ENCODE peak calls at places on chromosomes 11 and 22, in six cellular contexts. Y, G, K, H, U and C are unnamed samples.

GRCh38 chr11:2474059-2474901 is 29.5 kb downstream of the KCNQ1 start:
- DNase-seq in K (no peak), U (no peak), Y (peak; percentile 88), H (no peak), G (no peak), C (peak; percentile 78)

GRCh38 chr22:19232620-19233019 is 54.1 kb upstream of the SLC25A1 start:
- DNase-seq in H (no peak), U (no peak), G (no peak), Y (no peak), K (no peak), C (no peak)

GRCh38 chr11:44753965-44754645 is 27.3 kb downstream of the TSPAN18 start:
- DNase-seq in K (peak; percentile 32), U (no peak), Y (no peak), G (no peak), H (no peak), C (no peak)

GRCh38 chr11:14974021-14974698 is 2.0 kb upstream of the CALCA start:
- DNase-seq in G (no peak), K (no peak), U (no peak), H (no peak), Y (no peak), C (no peak)

GRCh38 chr22:50564289-50564688 is 1.6 kb upstream of the SYCE3 start:
- DNase-seq in Y (no peak), K (no peak), H (no peak), G (no peak), U (no peak), C (no peak)

GRCh38 chr11:93031386-93031785 is 61.9 kb downstream of the MTNR1B start:
- DNase-seq in U (no peak), G (no peak), K (no peak), Y (no peak), H (no peak), C (no peak)

GRCh38 chr11:3129591-3130268 is 35.4 kb downstream of the OSBPL5 start:
- DNase-seq in H (no peak), K (no peak), U (no peak), Y (no peak), G (no peak), C (no peak)

GRCh38 chr11:15863411-15863810 is 492.9 kb downstream of the SOX6 start:
- DNase-seq in U (no peak), G (no peak), K (no peak), H (no peak), Y (no peak), C (no peak)

GRCh38 chr11:96342131-96342970 is 644 bp downstream of the MAML2 start:
- DNase-seq in H (no peak), Y (no peak), U (no peak), G (no peak), K (no peak), C (no peak)

GRCh38 chr22:31829505-31829904 is 75.7 kb downstream of the DEPDC5 start:
- DNase-seq in U (peak; percentile 17), H (peak; percentile 77), G (peak; percentile 68), K (peak; percentile 22), Y (peak; percentile 40), C (no peak)

GRCh38 chr11:85299247-85299646 is 327.9 kb downstream of the DLG2 start:
- DNase-seq in Y (no peak), H (peak; percentile 19), K (no peak), G (peak; percentile 5), U (no peak), C (no peak)

GRCh38 chr11:69050592-69051380 is 2.1 kb downstream of the TPCN2 start:
- DNase-seq in Y (no peak), H (no peak), K (no peak), U (no peak), G (no peak), C (no peak)

GRCh38 chr22:32760815-32761214 is 40.7 kb upstream of the TIMP3 start:
- DNase-seq in Y (peak; percentile 72), U (no peak), G (no peak), K (peak; percentile 54), H (no peak), C (no peak)

GRCh38 chr11:118572914-118573550 is 823 bp downstream of the ARCN1 start:
- DNase-seq in Y (no peak), H (peak; percentile 15), K (no peak), G (no peak), U (no peak), C (no peak)

GRCh38 chr11:26841818-26842457 is 120.1 kb upstream of the SLC5A12 start:
- DNase-seq in Y (no peak), H (no peak), K (no peak), U (no peak), G (no peak), C (no peak)

GRCh38 chr22:31748490-31748889 is 1.4 kb downstream of the PRR14L start:
- DNase-seq in Y (no peak), K (no peak), U (no peak), H (no peak), G (no peak), C (no peak)

GRCh38 chr22:39266398-39267030 is 21.7 kb upstream of the PDGFB start:
- DNase-seq in Y (no peak), H (no peak), U (peak; percentile 69), G (no peak), K (no peak), C (no peak)

GRCh38 chr22:49975543-49976389 is 15.2 kb downstream of the PIM3 start:
- DNase-seq in K (peak; percentile 16), U (no peak), Y (peak; percentile 23), H (no peak), G (no peak), C (peak; percentile 23)

GRCh38 chr11:8610532-8611116 is 16.6 kb upstream of the STK33 start:
- DNase-seq in Y (no peak), H (no peak), K (no peak), U (peak; percentile 41), G (no peak), C (no peak)

GRCh38 chr11:82978422-82979099 is 77.0 kb downstream of the DDIAS start:
- DNase-seq in H (no peak), U (no peak), G (peak; percentile 33), K (no peak), Y (no peak), C (no peak)

GRCh38 chr11:134478176-134478575 is 66.1 kb upstream of the B3GAT1 start:
- DNase-seq in Y (no peak), G (no peak), U (no peak), H (no peak), K (no peak), C (no peak)

GRCh38 chr11:115941481-115941993 is 437.3 kb upstream of the CADM1 start:
- DNase-seq in Y (peak; percentile 84), U (peak; percentile 77), G (peak; percentile 63), K (peak; percentile 22), H (no peak), C (no peak)

GRCh38 chr11:635945-636510 is 1.0 kb upstream of the DRD4 start:
- DNase-seq in G (no peak), U (no peak), Y (no peak), K (no peak), H (no peak), C (no peak)

GRCh38 chr11:11640996-11641395 is 19.2 kb upstream of the GALNT18 start:
- DNase-seq in Y (no peak), U (no peak), H (no peak), G (no peak), K (no peak), C (no peak)

GRCh38 chr22:19663286-19663815 is 51.0 kb upstream of the SEPTIN5 start:
- DNase-seq in K (peak; percentile 46), G (peak; percentile 20), H (no peak), U (peak; percentile 62), Y (peak; percentile 70), C (peak; percentile 80)

GRCh38 chr11:69171476-69171875 is 15.7 kb downstream of the SMIM38 start:
- DNase-seq in G (no peak), K (no peak), U (no peak), Y (no peak), H (no peak), C (no peak)

GRCh38 chr11:87082590-87082989 is 44.9 kb downstream of the TMEM135 start:
- DNase-seq in K (no peak), G (no peak), Y (no peak), H (no peak), U (no peak), C (no peak)

GRCh38 chr22:37301144-37301820 is 19.0 kb downstream of the CYTH4 start:
- DNase-seq in H (no peak), K (no peak), G (no peak), U (no peak), Y (no peak), C (no peak)

GRCh38 chr22:39209756-39210155 is 35.0 kb downstream of the PDGFB start:
- DNase-seq in Y (no peak), H (no peak), U (no peak), G (no peak), K (peak; percentile 9), C (no peak)

GRCh38 chr11:114738954-114739353 is 60.6 kb downstream of the NXPE2 start:
- DNase-seq in G (no peak), H (peak; percentile 4), Y (no peak), U (peak; percentile 49), K (no peak), C (peak; percentile 51)

GRCh38 chr22:35361001-35361551 is 19.8 kb upstream of the HMOX1 start:
- DNase-seq in K (no peak), Y (no peak), G (no peak), H (no peak), U (no peak), C (no peak)
- TF ChIP-seq POLR2A in K (no peak), Y (no peak), G (no peak), H (no peak), U (no peak), C (no peak)

DNA sequence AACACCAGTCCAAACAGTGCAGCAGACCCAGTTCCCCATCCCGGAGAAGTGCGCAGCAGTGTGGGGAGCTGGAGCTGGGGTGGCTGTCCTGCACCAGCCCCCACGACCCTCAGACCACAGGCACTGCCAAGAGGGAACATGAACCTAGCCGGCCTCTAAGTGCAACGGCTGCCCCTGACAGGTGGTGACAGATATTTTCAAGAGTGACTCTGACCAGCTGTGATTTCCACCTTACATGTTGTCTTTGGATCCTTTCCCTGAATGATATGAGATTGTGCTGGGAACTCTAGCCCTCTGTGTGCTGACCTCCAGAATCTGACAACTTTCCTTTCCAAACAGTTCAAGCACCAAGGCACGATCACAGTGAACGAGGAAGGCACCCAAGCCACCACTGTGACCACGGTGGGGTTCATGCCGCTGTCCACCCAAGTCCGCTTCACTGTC is 12.6 kb downstream of the SERPIND1 start:
- DNase-seq in G (no peak), U (peak; percentile 69), Y (peak; percentile 53), H (no peak), K (no peak), C (no peak)
- TF ChIP-seq POLR2A in G (no peak), U (no peak), Y (no peak), H (no peak), K (no peak), C (no peak)

GRCh38 chr11:42175203-42175602 is 715.8 kb upstream of the LRRC4C start:
- DNase-seq in G (no peak), H (no peak), K (no peak), U (no peak), Y (no peak), C (no peak)

GRCh38 chr11:42170601-42171000 is 711.1 kb upstream of the LRRC4C start:
- DNase-seq in H (no peak), U (no peak), K (no peak), Y (no peak), G (no peak), C (no peak)

GRCh38 chr11:42171046-42171445 is 711.6 kb upstream of the LRRC4C start:
- DNase-seq in K (no peak), G (no peak), Y (no peak), H (no peak), U (no peak), C (no peak)

GRCh38 chr11:42172441-42172840 is 713.0 kb upstream of the LRRC4C start:
- DNase-seq in Y (no peak), G (no peak), U (no peak), H (no peak), K (no peak), C (no peak)
- TF ChIP-seq POLR2A in Y (no peak), G (no peak), U (no peak), H (no peak), K (no peak), C (no peak)

GRCh38 chr22:21982338-21982965 is at the start of gene TOP3B:
- DNase-seq in G (peak; percentile 60), K (peak; percentile 71), U (peak; percentile 82), H (peak; percentile 46), Y (peak; percentile 85), C (peak; percentile 88)
- TF ChIP-seq POLR2A in G (peak; percentile 62), K (no peak), U (peak; percentile 60), H (peak; percentile 82), Y (no peak), C (no peak)